ENCODE peak calls at places on chromosomes 2 and 18, in four cellular contexts. B is fibroblast of lung, Z is foreskin fibroblast, C is endothelial cell. A is an unnamed sample.

GRCh38 chr2:190812506-190813294 is 67.9 kb upstream of the GLS start:
- DNase-seq in B (peak), Z (peak), C (no peak), A (no peak)

GRCh38 chr2:196123679-196124373 is 47.6 kb downstream of the STK17B start:
- DNase-seq in B (peak), Z (peak), C (no peak), A (no peak)

GRCh38 chr18:48868468-48869466 is 82.0 kb downstream of the SMAD7 start:
- DNase-seq in B (peak), Z (no peak), C (no peak), A (no peak)

GRCh38 chr2:134737671-134738070 is 18.9 kb upstream of the TMEM163 start:
- DNase-seq in B (no peak), Z (no peak), C (no peak), A (no peak)

GRCh38 chr18:54250846-54251251 is 18.5 kb upstream of the POLI start:
- DNase-seq in B (no peak), Z (no peak), C (no peak), A (no peak)

GRCh38 chr2:169366066-169366465 is 3.7 kb upstream of the LRP2 start:
- DNase-seq in B (no peak), Z (no peak), C (no peak), A (no peak)

GRCh38 chr2:101011152-101011551 is 9.1 kb downstream of the RPL31 start:
- DNase-seq in B (no peak), Z (no peak), C (no peak), A (no peak)

GRCh38 chr18:32831781-32832180 is 59.0 kb upstream of the KLHL14 start:
- DNase-seq in B (peak), Z (no peak), C (no peak), A (no peak)

GRCh38 chr2:39606585-39606984 is 59.1 kb upstream of the TMEM178A start:
- DNase-seq in B (peak), Z (no peak), C (no peak), A (no peak)

GRCh38 chr2:236449167-236449586 is 120.4 kb upstream of the ACKR3 start:
- DNase-seq in B (no peak), Z (no peak), C (no peak), A (no peak)

GRCh38 chr2:148529745-148530144 is 114.8 kb upstream of the EPC2 start:
- DNase-seq in B (no peak), Z (no peak), C (no peak), A (no peak)

GRCh38 chr2:148528356-148529064 is 116.0 kb upstream of the EPC2 start:
- DNase-seq in B (no peak), Z (no peak), C (no peak), A (no peak)

GRCh38 chr2:148526509-148527346 is 117.8 kb upstream of the EPC2 start:
- DNase-seq in B (no peak), Z (no peak), C (no peak), A (no peak)

GRCh38 chr2:148525130-148525529 is 119.4 kb upstream of the EPC2 start:
- DNase-seq in B (no peak), Z (no peak), C (no peak), A (no peak)

DNA sequence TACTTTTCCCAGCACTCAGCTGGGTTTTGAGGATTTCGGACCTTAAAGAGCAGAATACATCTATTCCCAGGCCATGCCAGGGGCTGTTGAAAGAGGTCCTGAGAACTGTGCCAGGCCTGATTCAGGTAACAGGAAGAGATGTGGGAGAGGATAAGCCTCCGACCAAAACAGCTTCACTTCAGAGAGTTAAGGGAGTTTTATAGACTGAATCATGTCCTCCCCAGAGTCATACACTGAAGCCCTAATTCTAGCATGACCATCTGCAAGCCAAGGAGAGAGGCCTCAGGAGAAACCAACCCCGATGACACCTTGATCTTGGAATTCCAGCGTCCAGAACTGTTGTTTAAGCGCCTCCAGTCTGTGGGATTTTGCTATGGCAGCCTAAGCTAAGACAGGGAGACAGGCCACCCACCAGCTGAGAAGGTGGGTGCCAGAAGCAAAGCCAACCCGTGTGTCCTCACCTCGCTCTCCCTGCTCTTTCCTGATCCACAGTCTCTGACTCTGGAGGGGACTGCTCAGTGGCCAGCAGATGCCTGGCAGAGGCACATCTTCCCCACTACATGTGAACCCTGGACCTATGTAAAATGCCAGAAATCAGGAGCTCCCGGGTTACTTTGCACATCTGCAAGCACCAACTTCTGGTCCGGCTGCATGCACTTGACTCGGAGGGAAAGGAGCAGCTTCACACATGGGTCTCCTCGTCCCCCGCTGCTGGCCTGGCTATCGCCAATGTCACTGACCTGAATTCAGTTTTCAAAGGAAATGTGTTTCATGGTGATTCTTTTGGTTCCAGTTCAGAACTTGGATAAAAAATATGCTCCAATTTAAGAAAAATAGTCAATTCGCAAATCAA is 116.8 kb upstream of the EPC2 start:
- DNase-seq in B (no peak), Z (no peak), C (no peak), A (no peak)
- TF ChIP-seq CTCF in B (no peak), Z (no peak), C (no peak), A (no peak)

GRCh38 chr2:3754280-3754679 is 50.9 kb downstream of the DCDC2C start:
- DNase-seq in B (no peak), Z (no peak), C (peak), A (no peak)

GRCh38 chr2:3758906-3759305 is 55.5 kb downstream of the DCDC2C start:
- DNase-seq in B (no peak), Z (no peak), C (no peak), A (no peak)

GRCh38 chr2:3751832-3752231 is 48.5 kb downstream of the DCDC2C start:
- DNase-seq in B (no peak), Z (no peak), C (no peak), A (no peak)

GRCh38 chr2:3754795-3755194 is 51.4 kb downstream of the DCDC2C start:
- DNase-seq in B (no peak), Z (no peak), C (no peak), A (no peak)

GRCh38 chr2:3755277-3755676 is 51.9 kb downstream of the DCDC2C start:
- DNase-seq in B (no peak), Z (no peak), C (no peak), A (no peak)
- TF ChIP-seq CTCF in B (no peak), Z (no peak), C (no peak), A (no peak)

GRCh38 chr2:27136751-27137150 is 2.3 kb upstream of the PREB start:
- DNase-seq in B (no peak), Z (no peak), C (no peak), A (no peak)

GRCh38 chr2:27133195-27133875 is 1.1 kb downstream of the PREB start:
- DNase-seq in B (no peak), Z (no peak), C (no peak), A (no peak)

GRCh38 chr2:27135471-27135955 is 1.1 kb upstream of the PREB start:
- DNase-seq in B (no peak), Z (no peak), C (no peak), A (no peak)

GRCh38 chr2:27134781-27135470 is 490 bp upstream of the PREB start:
- DNase-seq in B (no peak), Z (no peak), C (no peak), A (no peak)

DNA sequence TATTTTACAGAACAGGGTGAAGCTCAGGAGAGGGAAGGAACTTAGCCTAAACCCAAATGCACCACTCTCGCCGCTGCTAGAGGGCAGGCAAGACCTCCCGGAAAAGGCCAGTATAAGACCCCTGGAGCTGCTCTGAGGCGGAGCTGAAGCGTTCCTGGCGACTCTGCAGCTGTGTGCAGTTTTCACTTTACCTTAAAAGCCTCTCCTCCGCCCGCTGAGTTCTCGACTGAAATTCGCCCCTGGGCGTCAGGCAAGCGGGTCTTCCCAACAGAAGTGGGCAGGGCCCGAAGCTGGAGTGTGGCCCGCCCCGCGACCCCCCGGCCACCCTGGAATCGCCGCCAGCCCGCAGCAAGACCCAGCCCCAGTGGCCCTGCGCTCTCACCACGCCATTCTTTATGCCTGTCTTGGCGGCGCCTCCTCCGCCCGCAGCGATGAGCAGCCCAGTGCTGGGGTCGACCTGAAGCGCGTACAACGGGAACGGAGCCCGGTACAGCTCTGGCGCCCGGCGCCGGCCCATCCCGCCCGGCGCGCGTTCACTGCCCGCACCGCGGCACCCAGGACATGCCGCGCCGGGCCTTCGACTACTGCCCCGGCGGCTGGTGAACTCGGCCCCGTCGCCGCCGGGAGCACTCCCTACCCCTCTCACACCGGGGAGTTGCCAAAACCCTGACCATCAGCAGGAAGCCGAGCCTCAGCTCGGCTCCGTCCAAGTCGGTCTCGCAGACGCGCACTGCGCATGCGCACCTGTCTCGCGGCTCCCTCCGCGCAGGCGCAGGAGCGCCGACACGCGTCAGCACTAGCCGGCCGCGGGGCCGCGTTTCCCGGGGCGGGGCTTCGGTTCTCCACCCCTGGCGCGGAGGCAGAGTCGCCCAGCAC is at the start of gene PREB:
- DNase-seq in B (peak), Z (peak), C (peak), A (peak)
- TF ChIP-seq CTCF in B (peak), Z (peak), C (no peak), A (peak)

GRCh38 chr2:219912530-219912929 is 285.1 kb downstream of the SLC4A3 start:
- DNase-seq in B (peak), Z (peak), C (no peak), A (no peak)
- TF ChIP-seq CTCF in B (peak), Z (peak), C (no peak), A (peak)

A was measured in HFF-Myc.